ENCODE peak calls at places on chromosomes 13 and 19, in ten cellular contexts. P, G, R, S, B, M, Q, Y, E and Z are unnamed samples.

GRCh38 chr13:79405501-79405830 is 589 bp downstream of the RBM26 start:
- DNase-seq in S (no peak), Y (no peak), Q (no peak), E (no peak), R (peak), P (no peak), B (peak), G (no peak), M (no peak), Z (no peak)

GRCh38 chr13:74751739-74752138 is 617.5 kb upstream of the KLF12 start:
- DNase-seq in G (no peak), R (no peak), E (no peak), S (no peak), Q (no peak), B (peak), Y (no peak), P (no peak), M (no peak), Z (no peak)

GRCh38 chr19:51325161-51325979 is 13.9 kb downstream of the IGLON5 start:
- DNase-seq in R (no peak), B (no peak), E (no peak), S (no peak), M (no peak), P (no peak), Q (no peak), Y (no peak), G (no peak), Z (no peak)

GRCh38 chr19:37251308-37252229 is 33.6 kb downstream of the ZNF383 start:
- DNase-seq in Q (peak), S (peak), B (peak), P (no peak), R (peak), G (no peak), Y (peak), E (peak), M (peak), Z (no peak)

GRCh38 chr13:49214917-49215376 is 5.2 kb upstream of the MLNR start:
- DNase-seq in Q (no peak), E (peak), P (peak), M (no peak), Y (peak), R (peak), G (no peak), B (no peak), S (peak), Z (peak)

GRCh38 chr19:32091196-32091595 is 254.2 kb upstream of the ZNF507 start:
- DNase-seq in S (no peak), B (no peak), M (no peak), R (no peak), Y (no peak), P (no peak), G (no peak), E (no peak), Q (no peak), Z (no peak)

GRCh38 chr19:55633866-55634265 is 6.9 kb upstream of the ZNF580 start:
- DNase-seq in E (no peak), Q (no peak), S (no peak), R (no peak), B (no peak), M (no peak), P (no peak), G (no peak), Y (no peak), Z (no peak)

GRCh38 chr19:7903244-7904073 is at the start of gene MAP2K7:
- DNase-seq in S (peak), G (peak), M (peak), P (peak), B (peak), R (peak), E (peak), Y (peak), Q (peak), Z (peak)

GRCh38 chr19:35766571-35767104 is 8.7 kb downstream of the PROSER3 start:
- DNase-seq in S (no peak), B (no peak), M (no peak), Q (no peak), E (no peak), Y (no peak), G (no peak), R (no peak), P (no peak), Z (no peak)

GRCh38 chr19:54095136-54095858 is 5.3 kb downstream of the OSCAR start:
- DNase-seq in Y (no peak), M (no peak), E (no peak), R (no peak), B (no peak), P (no peak), G (no peak), Q (no peak), S (no peak), Z (no peak)

GRCh38 chr13:108632649-108633167 is 3.3 kb downstream of the MYO16 start:
- DNase-seq in G (no peak), Q (no peak), B (no peak), S (no peak), P (no peak), Y (no peak), E (no peak), R (no peak), M (no peak), Z (no peak)

GRCh38 chr19:1252818-1253513 is 4.6 kb downstream of the MIDN start:
- DNase-seq in S (peak), G (peak), M (peak), R (peak), B (peak), E (peak), P (peak), Y (peak), Q (no peak), Z (peak)

GRCh38 chr19:9309974-9310446 is 372 bp upstream of the ZNF699 start:
- DNase-seq in Q (peak), S (no peak), P (no peak), R (peak), M (peak), G (peak), B (peak), E (peak), Y (no peak), Z (no peak)

GRCh38 chr13:112444001-112444311 is 67.8 kb downstream of the SPACA7 start:
- DNase-seq in S (peak), M (no peak), Y (peak), E (peak), Q (no peak), G (no peak), R (peak), P (peak), B (peak), Z (peak)